ENCODE peak calls at places on chromosomes 13 and 19, in four cellular contexts. W is suprapubic skin, H is mammary epithelial cell, O is adrenal gland. E is an unnamed sample.

GRCh38 chr13:94112227-94112626 is 367.3 kb downstream of the DCT start:
- DNase-seq in W (no peak), H (peak; percentile 80), O (no peak), E (peak; percentile 45)

GRCh38 chr13:45333973-45334922 is 6.7 kb downstream of the TPT1 start:
- DNase-seq in W (no peak), H (peak; percentile 42), O (no peak), E (no peak)

GRCh38 chr19:51078104-51078503 is 4.6 kb downstream of the KLK14 start:
- DNase-seq in W (peak; percentile 50), H (no peak), O (no peak), E (no peak)

GRCh38 chr19:31121501-31121900 is 227.7 kb downstream of the TSHZ3 start:
- DNase-seq in W (no peak), H (no peak), O (no peak), E (no peak)

GRCh38 chr19:54248016-54248601 is 5.5 kb upstream of the LILRA6 start:
- DNase-seq in W (peak; percentile 62), H (no peak), O (no peak), E (no peak)

GRCh38 chr19:13953021-13953531 is 767 bp downstream of the DCAF15 start:
- DNase-seq in W (peak; percentile 65), H (peak; percentile 71), O (no peak), E (peak; percentile 51)

GRCh38 chr13:51737609-51738008 is 66.4 kb downstream of the DHRS12 start:
- DNase-seq in W (no peak), H (no peak), O (no peak), E (no peak)

GRCh38 chr19:2032296-2032941 is 16.9 kb upstream of the BTBD2 start:
- DNase-seq in W (peak; percentile 98), H (peak; percentile 95), O (peak; percentile 96), E (peak; percentile 84)

GRCh38 chr19:5943623-5944022 is 29.6 kb downstream of the CAPS start:
- DNase-seq in W (no peak), H (no peak), O (no peak), E (peak; percentile 45)

GRCh38 chr19:58385313-58386165 is 1.5 kb upstream of the RPS5 start:
- DNase-seq in W (peak; percentile 65), H (no peak), O (no peak), E (no peak)

GRCh38 chr13:43303040-43303729 is 279.8 kb downstream of the DNAJC15 start:
- DNase-seq in W (no peak), H (peak; percentile 23), O (peak; percentile 57), E (peak; percentile 89)

GRCh38 chr13:99311748-99312492 is 4.7 kb upstream of the GPR183 start:
- DNase-seq in W (peak; percentile 74), H (no peak), O (no peak), E (no peak)

GRCh38 chr19:17471410-17472125 is 1.2 kb downstream of the SLC27A1 start:
- DNase-seq in W (no peak), H (no peak), O (no peak), E (no peak)

GRCh38 chr19:44729516-44730033 is 18.9 kb upstream of the BCL3 start:
- DNase-seq in W (no peak), H (no peak), O (no peak), E (no peak)

GRCh38 chr13:110555601-110556223 is 5.8 kb downstream of the RAB20 start:
- DNase-seq in W (no peak), H (no peak), O (no peak), E (no peak)

GRCh38 chr13:44312898-44313551 is 60.6 kb upstream of the SERP2 start:
- DNase-seq in W (no peak), H (peak; percentile 98), O (no peak), E (peak; percentile 29)

GRCh38 chr13:96089749-96090239 is at the start of gene HS6ST3:
- DNase-seq in W (peak; percentile 58), H (peak; percentile 14), O (peak; percentile 68), E (peak; percentile 45)

GRCh38 chr13:35025314-35025713 is 83.2 kb downstream of the NBEA start:
- DNase-seq in W (no peak), H (no peak), O (no peak), E (no peak)

GRCh38 chr19:28334419-28334818 is 878.5 kb downstream of the UQCRFS1 start:
- DNase-seq in W (no peak), H (peak; percentile 2), O (no peak), E (no peak)

GRCh38 chr13:68063181-68063580 is 833.0 kb upstream of the PCDH9 start:
- DNase-seq in W (no peak), H (no peak), O (no peak), E (no peak)

GRCh38 chr13:94154362-94154761 is 325.1 kb downstream of the DCT start:
- DNase-seq in W (no peak), H (peak; percentile 32), O (peak; percentile 64), E (no peak)

GRCh38 chr13:73173160-73173905 is 114.5 kb downstream of the KLF5 start:
- DNase-seq in W (no peak), H (no peak), O (no peak), E (no peak)

GRCh38 chr19:45340232-45340898 is at the start of gene KLC3:
- DNase-seq in W (no peak), H (peak; percentile 53), O (no peak), E (no peak)

GRCh38 chr13:110682746-110683145 is 23.2 kb downstream of the CARS2 start:
- DNase-seq in W (no peak), H (no peak), O (no peak), E (no peak)

GRCh38 chr19:4063369-4064072 is 3.2 kb downstream of the ZBTB7A start:
- DNase-seq in W (no peak), H (no peak), O (no peak), E (no peak)

GRCh38 chr13:65260938-65261880 is 1968.9 kb downstream of the PCDH9 start:
- DNase-seq in W (no peak), H (no peak), O (no peak), E (no peak)

GRCh38 chr19:16290692-16291091 is 33.9 kb upstream of the KLF2 start:
- DNase-seq in W (no peak), H (no peak), O (no peak), E (no peak)

GRCh38 chr13:98393873-98394272 is 183.0 kb downstream of the STK24 start:
- DNase-seq in W (no peak), H (no peak), O (no peak), E (no peak)

GRCh38 chr13:34577051-34577450 is 365.0 kb upstream of the NBEA start:
- DNase-seq in W (no peak), H (peak; percentile 65), O (no peak), E (no peak)

GRCh38 chr13:29543230-29544215 is 52.0 kb downstream of the SLC7A1 start:
- DNase-seq in W (no peak), H (peak; percentile 4), O (no peak), E (peak; percentile 13)

GRCh38 chr19:47230122-47230920 is 678 bp downstream of the BBC3 start:
- DNase-seq in W (peak; percentile 91), H (peak; percentile 22), O (peak; percentile 81), E (peak; percentile 64)

GRCh38 chr13:54750521-54750920 is 1721.9 kb downstream of the OLFM4 start:
- DNase-seq in W (no peak), H (no peak), O (no peak), E (peak; percentile 19)

DNA sequence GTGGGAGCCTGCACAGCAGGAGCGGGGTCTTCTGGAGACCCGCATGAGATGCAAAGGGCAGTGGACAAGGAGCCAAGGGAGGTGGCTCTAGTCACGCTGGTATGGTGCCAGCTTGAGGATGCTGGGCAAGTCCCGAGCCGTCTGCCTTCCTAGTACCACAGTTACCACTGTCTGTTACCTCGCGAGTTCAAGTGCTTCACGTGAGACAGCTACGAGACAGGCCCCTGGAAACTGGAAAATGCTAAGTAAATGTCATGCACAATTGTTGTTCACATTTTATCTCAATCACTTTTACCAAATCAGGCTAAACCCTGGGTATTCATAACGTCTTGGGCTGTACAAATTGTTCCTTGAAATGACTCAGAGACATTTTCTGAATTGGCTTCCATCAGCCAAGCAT is 155.7 kb downstream of the TNFRSF19 start:
- DNase-seq in W (no peak), H (no peak), O (no peak), E (no peak)
- H3K27ac ChIP-seq in W (peak overlapping the region; percentile 79), H (no peak overlapping the region), O (no peak overlapping the region), E (no peak overlapping the region)

DNA sequence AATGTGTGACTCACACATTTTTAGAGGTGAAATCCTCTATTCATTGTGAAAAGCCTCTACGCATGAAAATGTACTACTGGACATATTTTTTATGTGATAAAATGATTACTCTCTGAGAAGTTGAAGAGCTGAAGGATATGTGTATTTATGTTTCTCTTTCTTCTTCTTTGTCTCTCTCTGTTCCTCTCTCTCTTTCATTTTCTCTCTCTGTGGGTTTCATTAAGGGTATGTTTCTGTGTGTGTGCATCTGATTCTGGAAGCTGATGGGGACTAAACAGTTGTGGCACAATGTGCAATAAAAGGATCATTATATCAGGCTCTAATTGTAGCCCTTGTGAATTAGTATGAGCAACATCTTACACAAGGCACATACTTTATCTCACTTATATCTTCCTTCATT is 867.7 kb downstream of the PCDH9 start:
- DNase-seq in W (no peak), H (no peak), O (no peak), E (no peak)
- H3K4me1 ChIP-seq in W (no peaks in the 10 kb centered on the region), H (no peaks in the 10 kb centered on the region), O (no peaks in the 10 kb centered on the region), E (no peaks in the 10 kb centered on the region)

DNA sequence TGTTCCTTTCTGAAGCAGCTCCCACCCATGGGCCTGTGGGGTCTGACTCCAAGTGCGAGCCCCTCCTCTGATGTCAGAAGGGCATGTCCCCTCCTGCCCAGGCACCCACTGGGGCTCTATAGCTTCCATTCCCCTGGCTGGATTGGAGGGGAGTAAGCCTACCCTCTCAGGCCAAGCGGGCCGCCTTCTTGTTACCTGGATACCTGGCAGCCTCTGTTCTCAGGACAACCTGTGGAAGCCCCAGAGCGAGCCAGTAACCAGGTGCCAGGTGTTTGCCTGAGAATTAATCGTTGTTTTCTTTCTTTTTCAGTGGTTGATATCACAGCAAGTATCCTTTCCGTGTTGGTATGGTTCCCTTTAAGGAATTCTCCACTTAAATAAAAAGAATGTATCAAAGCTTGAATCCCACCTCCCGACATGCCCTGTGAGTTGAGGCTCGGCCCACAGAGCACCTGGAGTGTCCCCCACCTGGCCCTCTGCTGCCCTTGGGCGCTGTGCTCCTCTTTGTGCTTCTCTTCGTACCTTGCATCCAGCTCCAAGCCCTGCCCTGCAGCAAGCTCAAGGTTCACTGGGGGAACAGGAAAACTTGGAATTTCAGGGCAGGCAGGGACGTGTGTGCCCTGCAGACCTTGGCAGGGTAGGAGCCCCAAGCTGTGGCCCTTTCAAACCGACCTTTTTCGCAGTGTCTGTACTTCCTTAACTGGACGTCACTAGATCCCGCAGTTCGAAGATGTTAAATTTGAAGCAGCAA is 15.0 kb downstream of the MAU2 start:
- DNase-seq in W (no peak), H (no peak), O (no peak), E (no peak)
- H3K36me3 ChIP-seq in W (peaks cover 93% of the 10 kb centered on the region), H (peaks cover 3% of the 10 kb centered on the region), O (no peaks in the 10 kb centered on the region), E (peaks cover 16% of the 10 kb centered on the region)

GRCh38 chr19:40692212-40692551 is 1.7 kb upstream of the NUMBL start:
- DNase-seq in W (no peak), H (no peak), O (no peak), E (no peak)
- H3K27ac ChIP-seq in W (peak overlapping the region; percentile 89), H (no peak overlapping the region), O (peak overlapping the region; percentile 89), E (no peak overlapping the region)

E was measured in SJCRH30.